ENCODE peak calls at places on chromosomes 2 and 18, in seven cellular contexts. X is progenitor cell of endocrine pancreas, J is LNCaP clone FGC, Y is left ventricle myocardium inferior, B is Calu3, T is BJ, V is chondrocyte. E is an unnamed sample.

GRCh38 chr2:201990069-201990468 is 43.6 kb upstream of the FZD7 start:
- DNase-seq in J (no peak), V (no peak), T (no peak), B (no peak), X (no peak), Y (no peak), E (no peak)

GRCh38 chr18:57771183-57771582 is 31.9 kb downstream of the ATP8B1 start:
- DNase-seq in T (no peak), V (no peak), X (no peak), B (peak), J (no peak), Y (no peak), E (no peak)

GRCh38 chr2:216875861-216876260 is 16.0 kb upstream of the TNP1 start:
- DNase-seq in Y (no peak), B (no peak), V (no peak), T (no peak), X (no peak), J (no peak), E (no peak)

GRCh38 chr2:171910494-171910893 is 11.8 kb upstream of the HAT1 start:
- DNase-seq in Y (no peak), X (no peak), T (no peak), V (no peak), J (no peak), B (no peak), E (no peak)

GRCh38 chr2:98693477-98693876 is 37.5 kb downstream of the MGAT4A start:
- DNase-seq in V (no peak), T (no peak), B (no peak), Y (no peak), J (no peak), X (no peak), E (no peak)

GRCh38 chr2:37376421-37377186 is 32.2 kb downstream of the QPCT start:
- DNase-seq in B (no peak), X (no peak), T (no peak), Y (no peak), V (no peak), J (peak), E (no peak)

GRCh38 chr2:174023591-174024523 is 58.7 kb upstream of the SP3 start:
- DNase-seq in V (no peak), B (no peak), T (peak), Y (peak), X (no peak), J (no peak), E (no peak)

GRCh38 chr2:108944601-108945241 is 44.3 kb downstream of the EDAR start:
- DNase-seq in B (no peak), Y (no peak), J (no peak), T (no peak), X (no peak), V (no peak), E (no peak)

GRCh38 chr2:150938586-150938985 is 323.1 kb downstream of the RBM43 start:
- DNase-seq in B (no peak), X (no peak), Y (no peak), J (no peak), T (peak), V (no peak), E (no peak)

GRCh38 chr2:223055836-223056235 is 3.8 kb downstream of the KCNE4 start:
- DNase-seq in Y (no peak), V (no peak), X (no peak), B (no peak), T (no peak), J (no peak), E (no peak)

GRCh38 chr2:66236816-66237469 is 198.0 kb upstream of the MEIS1 start:
- DNase-seq in Y (no peak), B (no peak), J (no peak), V (no peak), X (no peak), T (no peak), E (no peak)

GRCh38 chr2:119681868-119682220 is 2.8 kb downstream of the TMEM177 start:
- DNase-seq in J (no peak), X (no peak), B (no peak), T (no peak), V (no peak), Y (no peak), E (no peak)

GRCh38 chr2:128310761-128311160 is 7.9 kb downstream of the HS6ST1 start:
- DNase-seq in V (peak), X (peak), J (no peak), Y (peak), T (no peak), B (no peak), E (no peak)

GRCh38 chr18:79382681-79383387 is 12.9 kb upstream of the NFATC1 start:
- DNase-seq in J (no peak), X (no peak), T (no peak), B (no peak), Y (no peak), V (peak), E (no peak)

GRCh38 chr2:16553222-16553621 is 112.4 kb downstream of the CYRIA start:
- DNase-seq in V (no peak), J (peak), X (peak), B (peak), Y (no peak), T (no peak), E (no peak)

GRCh38 chr2:20178404-20179178 is 46.3 kb downstream of the SDC1 start:
- DNase-seq in V (peak), B (no peak), Y (no peak), T (no peak), X (no peak), J (no peak), E (no peak)

GRCh38 chr2:20179755-20180594 is 45.0 kb downstream of the SDC1 start:
- DNase-seq in T (no peak), J (no peak), Y (no peak), X (no peak), V (peak), B (peak), E (no peak)

GRCh38 chr2:20176760-20177159 is 48.2 kb downstream of the SDC1 start:
- DNase-seq in Y (no peak), X (no peak), J (no peak), T (no peak), B (no peak), V (no peak), E (no peak)

GRCh38 chr2:20179179-20179754 is 45.7 kb downstream of the SDC1 start:
- DNase-seq in V (peak), X (no peak), Y (no peak), B (no peak), T (no peak), J (no peak), E (no peak)

GRCh38 chr2:20177556-20178403 is 47.1 kb downstream of the SDC1 start:
- DNase-seq in B (no peak), X (no peak), V (peak), T (no peak), J (no peak), Y (no peak), E (no peak)
- TF ChIP-seq CTCF in B (no peak), X (peak), V (no peak), T (no peak), J (no peak), Y (no peak), E (no peak)

GRCh38 chr18:11468120-11468519 is 141.3 kb upstream of the SLC35G4 start:
- DNase-seq in J (no peak), Y (no peak), V (no peak), B (no peak), T (no peak), X (no peak), E (no peak)

GRCh38 chr18:11458447-11458846 is 150.9 kb upstream of the SLC35G4 start:
- DNase-seq in Y (no peak), B (no peak), J (no peak), X (no peak), V (no peak), T (no peak), E (no peak)

GRCh38 chr18:11464129-11464528 is 145.3 kb upstream of the SLC35G4 start:
- DNase-seq in J (no peak), V (no peak), X (no peak), T (no peak), Y (no peak), B (no peak), E (no peak)
- TF ChIP-seq CTCF in J (no peak), V (no peak), X (no peak), T (no peak), Y (no peak), B (no peak), E (no peak)

DNA sequence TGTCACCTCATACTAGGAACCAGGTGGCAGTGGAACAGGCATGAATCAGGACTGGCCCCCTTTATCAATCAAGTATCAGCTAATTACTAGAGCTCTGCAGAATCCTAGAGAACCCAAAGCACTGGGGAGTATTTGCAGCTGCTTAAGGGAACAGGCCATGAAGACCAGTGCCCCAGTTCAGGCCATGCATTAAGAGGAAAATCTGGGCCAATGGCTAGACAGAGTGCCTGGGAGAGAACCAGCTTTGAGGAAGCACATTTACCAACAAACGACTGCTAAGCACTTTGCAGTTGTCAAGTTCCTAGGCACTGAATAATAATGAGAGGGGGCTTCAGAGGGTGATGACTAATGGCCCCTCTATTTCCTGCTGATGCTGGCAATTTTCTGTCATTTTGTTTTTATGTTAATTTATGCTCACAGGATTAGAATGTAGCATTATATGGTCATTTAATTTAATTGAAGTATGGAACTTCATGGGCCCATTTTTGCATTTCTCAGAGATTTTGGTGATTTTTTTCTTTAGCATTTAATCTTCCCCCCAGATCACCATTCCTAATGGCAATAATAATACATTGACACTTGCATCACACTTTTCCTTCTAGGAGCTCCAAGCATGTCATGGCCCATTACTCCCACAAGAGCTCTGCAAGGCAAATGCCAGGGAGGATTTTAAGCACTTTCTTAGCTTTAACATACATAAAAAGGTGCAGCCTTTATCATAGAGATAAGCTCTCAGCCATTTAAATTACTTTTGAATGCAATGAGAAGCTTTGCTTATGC is 147.7 kb upstream of the SPATS2L start:
- DNase-seq in T (no peak), Y (no peak), J (no peak), X (no peak), B (no peak), V (no peak), E (no peak)
- TF ChIP-seq CTCF in T (no peak), Y (no peak), J (no peak), X (no peak), B (no peak), V (no peak), E (no peak)

DNA sequence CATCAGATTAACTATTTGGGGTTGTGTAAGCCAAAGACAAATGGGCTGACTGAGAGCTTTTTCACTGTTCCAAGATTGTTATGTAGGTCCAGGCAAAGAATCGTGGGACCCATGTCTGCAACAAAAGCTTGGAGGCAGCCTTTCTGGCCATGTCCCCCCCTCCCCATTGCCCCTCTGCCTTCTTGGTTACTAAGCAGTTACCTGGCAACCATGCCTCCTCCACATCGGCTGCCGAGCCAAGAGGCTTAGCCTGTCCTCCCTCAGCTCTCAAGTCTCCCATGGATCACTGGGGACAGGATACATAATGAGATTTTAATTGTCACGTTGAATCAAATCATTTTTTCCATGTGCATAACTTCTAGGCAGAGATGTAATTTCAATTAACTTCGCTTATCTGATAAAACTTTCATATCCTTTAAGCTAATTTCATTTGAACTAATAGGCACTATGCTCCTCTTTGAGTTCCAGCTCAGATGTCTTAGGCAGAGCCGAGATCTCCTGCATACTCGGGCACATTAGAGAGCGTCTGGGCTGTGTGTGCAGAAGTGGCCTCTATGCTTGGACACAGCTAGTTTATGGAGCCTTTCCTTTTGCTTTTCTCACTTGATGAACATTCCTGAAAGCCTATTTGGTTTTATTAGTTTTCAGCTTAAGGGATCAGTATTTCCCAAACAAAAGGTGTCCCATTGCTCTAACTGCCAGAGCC is 80.8 kb downstream of the LYPD1 start:
- DNase-seq in J (no peak), B (no peak), X (no peak), V (no peak), Y (no peak), T (no peak), E (no peak)
- TF ChIP-seq CTCF in J (no peak), B (no peak), X (no peak), V (no peak), Y (no peak), T (no peak), E (no peak)

DNA sequence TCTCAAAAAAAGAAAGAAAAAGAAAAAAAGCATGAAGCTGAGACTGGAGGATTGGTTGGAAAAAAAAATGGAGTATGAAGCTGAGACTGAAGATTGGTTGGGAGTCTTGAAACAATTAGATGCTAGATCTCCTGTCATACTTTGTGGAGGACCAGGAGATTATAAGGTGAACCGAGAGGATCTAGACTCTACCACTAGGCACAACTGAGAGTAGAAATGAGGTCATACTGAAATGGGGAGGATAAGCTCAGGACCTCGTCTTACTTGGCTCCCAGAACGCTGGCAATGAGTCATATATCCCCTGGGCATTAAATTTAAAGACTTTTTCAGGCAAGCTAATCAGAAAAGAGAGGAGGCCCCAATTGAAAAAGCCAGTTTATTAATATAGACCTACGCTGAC is 3.3 kb upstream of the ORC2 start:
- DNase-seq in X (no peak), V (no peak), Y (no peak), B (peak), J (no peak), T (no peak), E (no peak)
- TF ChIP-seq CTCF in X (no peak), V (no peak), Y (no peak), B (no peak), J (no peak), T (no peak), E (no peak)

GRCh38 chr2:220310326-220310936 is 683.0 kb downstream of the SLC4A3 start:
- DNase-seq in T (no peak), X (no peak), B (no peak), J (no peak), V (no peak), Y (no peak), E (no peak)
- TF ChIP-seq CTCF in T (no peak), X (no peak), B (no peak), J (no peak), V (no peak), Y (no peak), E (no peak)

E was measured in activated B cell treated with CpG ODN at 0.5 μM for 24 hours.